ENCODE peak calls at places on chromosomes 6 and 20, in seven cellular contexts. One of them, this sample, is unnamed.

GRCh38 chr6:39893286-39893685 is 41.0 kb downstream of the MOCS1 start:
- DNase-seq in T-helper 2 cell: no peak
- DNase-seq in ovary: no peak
- DNase-seq in Panc1: no peak
- DNase-seq in choroid plexus epithelial cell: no peak
- DNase-seq in mammary epithelial cell: no peak
- DNase-seq in NCI-H774: no peak
- DNase-seq in this sample: no peak

GRCh38 chr6:329888-330691 is 37.8 kb downstream of the DUSP22 start:
- DNase-seq in T-helper 2 cell: no peak
- DNase-seq in Panc1: no peak
- DNase-seq in ovary: no peak
- DNase-seq in choroid plexus epithelial cell: no peak
- DNase-seq in mammary epithelial cell: no peak
- DNase-seq in NCI-H774: no peak
- DNase-seq in this sample: peak; percentile 22

GRCh38 chr20:3282271-3283221 is 43.6 kb upstream of the SLC4A11 start:
- DNase-seq in T-helper 2 cell: no peak
- DNase-seq in choroid plexus epithelial cell: peak; percentile 12
- DNase-seq in ovary: no peak
- DNase-seq in Panc1: no peak
- DNase-seq in NCI-H774: no peak
- DNase-seq in mammary epithelial cell: no peak
- DNase-seq in this sample: no peak

GRCh38 chr6:142941018-142941417 is 4.0 kb downstream of the HIVEP2 start:
- DNase-seq in mammary epithelial cell: no peak
- DNase-seq in ovary: no peak
- DNase-seq in choroid plexus epithelial cell: no peak
- DNase-seq in NCI-H774: no peak
- DNase-seq in T-helper 2 cell: no peak
- DNase-seq in Panc1: no peak
- DNase-seq in this sample: no peak

GRCh38 chr6:25050356-25050755 is 114.6 kb upstream of the RIPOR2 start:
- DNase-seq in Panc1: no peak
- DNase-seq in choroid plexus epithelial cell: peak; percentile 88
- DNase-seq in NCI-H774: no peak
- DNase-seq in T-helper 2 cell: peak; percentile 39
- DNase-seq in mammary epithelial cell: peak; percentile 61
- DNase-seq in ovary: no peak
- DNase-seq in this sample: peak; percentile 94

GRCh38 chr6:123655520-123656306 is 19.0 kb upstream of the TRDN start:
- DNase-seq in ovary: no peak
- DNase-seq in choroid plexus epithelial cell: no peak
- DNase-seq in T-helper 2 cell: no peak
- DNase-seq in mammary epithelial cell: peak; percentile 11
- DNase-seq in Panc1: no peak
- DNase-seq in NCI-H774: peak; percentile 55
- DNase-seq in this sample: no peak

GRCh38 chr6:14875678-14876063 is 370.2 kb upstream of the JARID2 start:
- DNase-seq in T-helper 2 cell: no peak
- DNase-seq in choroid plexus epithelial cell: peak; percentile 35
- DNase-seq in NCI-H774: no peak
- DNase-seq in mammary epithelial cell: no peak
- DNase-seq in Panc1: no peak
- DNase-seq in ovary: no peak
- DNase-seq in this sample: no peak

GRCh38 chr6:70758883-70759282 is 91.2 kb downstream of the SMAP1 start:
- DNase-seq in Panc1: no peak
- DNase-seq in mammary epithelial cell: no peak
- DNase-seq in ovary: no peak
- DNase-seq in T-helper 2 cell: no peak
- DNase-seq in choroid plexus epithelial cell: no peak
- DNase-seq in NCI-H774: no peak
- DNase-seq in this sample: no peak

GRCh38 chr20:58219342-58219700 is 9.1 kb downstream of the ANKRD60 start:
- DNase-seq in T-helper 2 cell: no peak
- DNase-seq in ovary: no peak
- DNase-seq in NCI-H774: no peak
- DNase-seq in Panc1: no peak
- DNase-seq in mammary epithelial cell: peak; percentile 56
- DNase-seq in choroid plexus epithelial cell: peak; percentile 92
- DNase-seq in this sample: peak; percentile 87

GRCh38 chr6:100664274-100665040 is 199.7 kb upstream of the SIM1 start:
- DNase-seq in NCI-H774: peak; percentile 54
- DNase-seq in ovary: no peak
- DNase-seq in choroid plexus epithelial cell: peak; percentile 69
- DNase-seq in mammary epithelial cell: peak; percentile 17
- DNase-seq in Panc1: no peak
- DNase-seq in T-helper 2 cell: no peak
- DNase-seq in this sample: peak; percentile 57

GRCh38 chr20:5749512-5750490 is at the start of gene SHLD1:
- DNase-seq in choroid plexus epithelial cell: peak; percentile 92
- DNase-seq in mammary epithelial cell: peak; percentile 72
- DNase-seq in T-helper 2 cell: peak; percentile 64
- DNase-seq in NCI-H774: peak; percentile 87
- DNase-seq in Panc1: peak; percentile 45
- DNase-seq in ovary: peak; percentile 79
- DNase-seq in this sample: peak; percentile 88

GRCh38 chr6:119205911-119206617 is 127.6 kb upstream of the FAM184A start:
- DNase-seq in Panc1: no peak
- DNase-seq in mammary epithelial cell: no peak
- DNase-seq in NCI-H774: no peak
- DNase-seq in T-helper 2 cell: no peak
- DNase-seq in ovary: no peak
- DNase-seq in choroid plexus epithelial cell: no peak
- DNase-seq in this sample: no peak

GRCh38 chr6:150697515-150697914 is 97.8 kb downstream of the PLEKHG1 start:
- DNase-seq in T-helper 2 cell: no peak
- DNase-seq in NCI-H774: no peak
- DNase-seq in Panc1: no peak
- DNase-seq in choroid plexus epithelial cell: peak; percentile 58
- DNase-seq in mammary epithelial cell: no peak
- DNase-seq in ovary: no peak
- DNase-seq in this sample: no peak

GRCh38 chr6:90720404-90720803 is 133.5 kb upstream of the MAP3K7 start:
- DNase-seq in mammary epithelial cell: peak; percentile 8
- DNase-seq in Panc1: no peak
- DNase-seq in choroid plexus epithelial cell: no peak
- DNase-seq in T-helper 2 cell: no peak
- DNase-seq in NCI-H774: no peak
- DNase-seq in ovary: no peak
- DNase-seq in this sample: no peak

GRCh38 chr20:11270566-11270965 is 596.8 kb upstream of the JAG1 start:
- DNase-seq in NCI-H774: no peak
- DNase-seq in mammary epithelial cell: no peak
- DNase-seq in Panc1: no peak
- DNase-seq in ovary: no peak
- DNase-seq in choroid plexus epithelial cell: no peak
- DNase-seq in T-helper 2 cell: no peak
- DNase-seq in this sample: no peak

GRCh38 chr20:36447101-36447500 is 94.2 kb upstream of the MYL9 start:
- DNase-seq in ovary: no peak
- DNase-seq in mammary epithelial cell: peak; percentile 42
- DNase-seq in choroid plexus epithelial cell: no peak
- DNase-seq in T-helper 2 cell: no peak
- DNase-seq in NCI-H774: no peak
- DNase-seq in Panc1: no peak
- DNase-seq in this sample: no peak

GRCh38 chr20:25525857-25526256 is 59.5 kb downstream of the NINL start:
- DNase-seq in Panc1: no peak
- DNase-seq in mammary epithelial cell: peak; percentile 94
- DNase-seq in choroid plexus epithelial cell: peak; percentile 99
- DNase-seq in NCI-H774: no peak
- DNase-seq in ovary: no peak
- DNase-seq in T-helper 2 cell: no peak
- DNase-seq in this sample: peak; percentile 98

GRCh38 chr20:23272176-23273029 is 78.2 kb upstream of the NXT1 start:
- DNase-seq in choroid plexus epithelial cell: no peak
- DNase-seq in ovary: no peak
- DNase-seq in Panc1: no peak
- DNase-seq in mammary epithelial cell: no peak
- DNase-seq in NCI-H774: no peak
- DNase-seq in T-helper 2 cell: no peak
- DNase-seq in this sample: no peak

GRCh38 chr20:7505152-7505834 is 435.0 kb downstream of the HAO1 start:
- DNase-seq in T-helper 2 cell: no peak
- DNase-seq in ovary: no peak
- DNase-seq in mammary epithelial cell: no peak
- DNase-seq in Panc1: no peak
- DNase-seq in NCI-H774: no peak
- DNase-seq in choroid plexus epithelial cell: no peak
- DNase-seq in this sample: no peak

GRCh38 chr6:141988954-141989705 is 143.6 kb upstream of the GJE1 start:
- DNase-seq in Panc1: peak; percentile 69
- DNase-seq in mammary epithelial cell: peak; percentile 63
- DNase-seq in choroid plexus epithelial cell: peak; percentile 87
- DNase-seq in NCI-H774: no peak
- DNase-seq in T-helper 2 cell: no peak
- DNase-seq in ovary: no peak
- DNase-seq in this sample: peak; percentile 81

GRCh38 chr20:31341470-31341869 is 26.9 kb upstream of the DEFB118 start:
- DNase-seq in choroid plexus epithelial cell: no peak
- DNase-seq in NCI-H774: no peak
- DNase-seq in mammary epithelial cell: no peak
- DNase-seq in ovary: no peak
- DNase-seq in Panc1: no peak
- DNase-seq in T-helper 2 cell: no peak
- DNase-seq in this sample: no peak

GRCh38 chr6:151317206-151317994 is 74.0 kb downstream of the ZBTB2 start:
- DNase-seq in T-helper 2 cell: no peak
- DNase-seq in ovary: no peak
- DNase-seq in NCI-H774: no peak
- DNase-seq in choroid plexus epithelial cell: peak; percentile 94
- DNase-seq in Panc1: no peak
- DNase-seq in mammary epithelial cell: peak; percentile 69
- DNase-seq in this sample: peak; percentile 90

GRCh38 chr6:3900744-3901351 is 51.7 kb downstream of the FAM50B start:
- DNase-seq in mammary epithelial cell: peak; percentile 30
- DNase-seq in T-helper 2 cell: no peak
- DNase-seq in choroid plexus epithelial cell: peak; percentile 28
- DNase-seq in NCI-H774: no peak
- DNase-seq in ovary: no peak
- DNase-seq in Panc1: no peak
- DNase-seq in this sample: peak; percentile 64

GRCh38 chr6:3962897-3963296 is 113.7 kb downstream of the FAM50B start:
- DNase-seq in Panc1: no peak
- DNase-seq in mammary epithelial cell: no peak
- DNase-seq in T-helper 2 cell: no peak
- DNase-seq in choroid plexus epithelial cell: peak; percentile 74
- DNase-seq in ovary: no peak
- DNase-seq in NCI-H774: no peak
- DNase-seq in this sample: peak; percentile 28

GRCh38 chr6:154440022-154440421 is 70.5 kb downstream of the CNKSR3 start:
- DNase-seq in T-helper 2 cell: no peak
- DNase-seq in NCI-H774: no peak
- DNase-seq in mammary epithelial cell: no peak
- DNase-seq in Panc1: no peak
- DNase-seq in ovary: no peak
- DNase-seq in choroid plexus epithelial cell: no peak
- DNase-seq in this sample: no peak

GRCh38 chr6:39239527-39240154 is 10.4 kb upstream of the KCNK5 start:
- DNase-seq in choroid plexus epithelial cell: no peak
- DNase-seq in NCI-H774: no peak
- DNase-seq in ovary: no peak
- DNase-seq in mammary epithelial cell: no peak
- DNase-seq in T-helper 2 cell: no peak
- DNase-seq in Panc1: no peak
- DNase-seq in this sample: no peak

GRCh38 chr20:57458400-57459160 is 66.4 kb downstream of the CTCFL start:
- DNase-seq in mammary epithelial cell: no peak
- DNase-seq in Panc1: no peak
- DNase-seq in ovary: no peak
- DNase-seq in NCI-H774: no peak
- DNase-seq in choroid plexus epithelial cell: no peak
- DNase-seq in T-helper 2 cell: no peak
- DNase-seq in this sample: no peak

GRCh38 chr20:63169731-63170130 is 46.2 kb downstream of the YTHDF1 start:
- DNase-seq in ovary: no peak
- DNase-seq in NCI-H774: no peak
- DNase-seq in T-helper 2 cell: no peak
- DNase-seq in choroid plexus epithelial cell: no peak
- DNase-seq in mammary epithelial cell: no peak
- DNase-seq in Panc1: no peak
- DNase-seq in this sample: no peak

GRCh38 chr6:41581381-41581991 is 35.3 kb downstream of the FOXP4 start:
- DNase-seq in Panc1: no peak
- DNase-seq in mammary epithelial cell: peak; percentile 48
- DNase-seq in ovary: no peak
- DNase-seq in choroid plexus epithelial cell: peak; percentile 89
- DNase-seq in T-helper 2 cell: no peak
- DNase-seq in NCI-H774: no peak
- DNase-seq in this sample: peak; percentile 89

This sample was measured in IMR-90.